ENCODE peak calls at places on chromosomes 5 and 9, in seven cellular contexts. One of them, this sample, is unnamed.

GRCh38 chr5:131953969-131954368 is 8.5 kb upstream of the MEIKIN start:
- DNase-seq in Panc1: no peak
- DNase-seq in right lobe of liver: no peak
- DNase-seq in GM23248: no peak
- DNase-seq in neural progenitor cell: no peak
- DNase-seq in stomach: no peak
- DNase-seq in cardiac muscle cell: no peak
- DNase-seq in this sample: no peak

GRCh38 chr5:172556971-172557461 is 84.0 kb upstream of the NEURL1B start:
- DNase-seq in cardiac muscle cell: peak; percentile 72
- DNase-seq in Panc1: no peak
- DNase-seq in GM23248: no peak
- DNase-seq in stomach: no peak
- DNase-seq in neural progenitor cell: peak; percentile 69
- DNase-seq in right lobe of liver: peak; percentile 58
- DNase-seq in this sample: peak; percentile 26

GRCh38 chr5:89613222-89613956 is 730.4 kb upstream of the MEF2C start:
- DNase-seq in neural progenitor cell: no peak
- DNase-seq in right lobe of liver: no peak
- DNase-seq in stomach: no peak
- DNase-seq in GM23248: peak; percentile 2
- DNase-seq in cardiac muscle cell: no peak
- DNase-seq in Panc1: peak; percentile 39
- DNase-seq in this sample: peak; percentile 30

GRCh38 chr5:105428461-105429129 is 1866.0 kb upstream of the NUDT12 start:
- DNase-seq in right lobe of liver: no peak
- DNase-seq in neural progenitor cell: no peak
- DNase-seq in cardiac muscle cell: no peak
- DNase-seq in stomach: no peak
- DNase-seq in GM23248: no peak
- DNase-seq in Panc1: no peak
- DNase-seq in this sample: no peak

GRCh38 chr5:122515709-122516431 is 203.8 kb downstream of the SNCAIP start:
- DNase-seq in Panc1: peak; percentile 45
- DNase-seq in right lobe of liver: peak; percentile 54
- DNase-seq in neural progenitor cell: peak; percentile 86
- DNase-seq in GM23248: peak; percentile 88
- DNase-seq in cardiac muscle cell: peak; percentile 86
- DNase-seq in stomach: peak; percentile 32
- DNase-seq in this sample: peak; percentile 62

GRCh38 chr9:2570615-2571479 is 50.7 kb upstream of the VLDLR start:
- DNase-seq in Panc1: no peak
- DNase-seq in GM23248: peak; percentile 45
- DNase-seq in right lobe of liver: peak; percentile 92
- DNase-seq in cardiac muscle cell: peak; percentile 95
- DNase-seq in stomach: peak; percentile 87
- DNase-seq in neural progenitor cell: no peak
- DNase-seq in this sample: peak; percentile 93

GRCh38 chr9:87872079-87872624 is 10.5 kb upstream of the SPATA31E1 start:
- DNase-seq in neural progenitor cell: no peak
- DNase-seq in GM23248: peak; percentile 47
- DNase-seq in Panc1: no peak
- DNase-seq in stomach: no peak
- DNase-seq in right lobe of liver: no peak
- DNase-seq in cardiac muscle cell: peak; percentile 6
- DNase-seq in this sample: peak; percentile 54

GRCh38 chr5:107615173-107615856 is 55.4 kb downstream of the EFNA5 start:
- DNase-seq in stomach: no peak
- DNase-seq in right lobe of liver: no peak
- DNase-seq in GM23248: no peak
- DNase-seq in Panc1: no peak
- DNase-seq in neural progenitor cell: no peak
- DNase-seq in cardiac muscle cell: no peak
- DNase-seq in this sample: peak; percentile 41

GRCh38 chr5:134041570-134042411 is 37.0 kb upstream of the VDAC1 start:
- DNase-seq in stomach: no peak
- DNase-seq in neural progenitor cell: no peak
- DNase-seq in right lobe of liver: no peak
- DNase-seq in GM23248: no peak
- DNase-seq in cardiac muscle cell: no peak
- DNase-seq in Panc1: no peak
- DNase-seq in this sample: no peak

GRCh38 chr9:127589955-127590370 is 22.1 kb upstream of the STXBP1 start:
- DNase-seq in Panc1: no peak
- DNase-seq in cardiac muscle cell: peak; percentile 84
- DNase-seq in GM23248: peak; percentile 87
- DNase-seq in neural progenitor cell: peak; percentile 86
- DNase-seq in right lobe of liver: peak; percentile 72
- DNase-seq in stomach: peak; percentile 70
- DNase-seq in this sample: peak; percentile 68

DNA sequence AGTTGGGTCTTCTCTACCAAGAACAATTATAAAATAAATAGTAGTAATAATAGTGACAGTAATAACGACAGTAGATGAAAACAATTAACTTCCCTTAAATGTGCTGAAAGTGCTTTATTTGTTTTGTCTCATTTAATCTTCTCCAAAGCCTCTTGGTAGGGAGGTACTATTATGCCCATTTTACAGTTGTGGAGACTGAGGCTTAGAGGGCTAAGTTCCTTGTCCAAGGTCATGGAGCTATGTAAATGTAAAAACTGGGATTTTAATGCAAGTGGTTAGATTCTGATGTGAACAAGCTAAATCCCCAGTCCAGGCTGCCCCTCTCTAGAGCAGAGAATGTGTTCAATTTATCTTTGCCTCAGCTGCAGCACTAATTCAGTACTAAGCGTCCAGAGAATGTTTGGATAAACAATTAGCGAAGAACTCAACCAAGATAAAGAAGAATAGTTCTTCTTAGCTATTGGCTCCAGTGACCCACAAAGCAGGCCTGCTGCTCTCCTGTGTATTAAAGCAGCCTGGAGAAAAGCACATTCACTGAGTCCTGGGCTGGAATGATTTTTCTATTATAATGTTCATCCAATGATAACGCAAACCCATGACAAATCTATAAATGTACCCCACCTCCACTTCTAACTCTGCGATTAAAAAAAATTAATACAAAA is 68.8 kb downstream of the NPR3 start:
- DNase-seq in Panc1: no peak
- DNase-seq in neural progenitor cell: peak; percentile 39
- DNase-seq in right lobe of liver: no peak
- DNase-seq in stomach: no peak
- DNase-seq in GM23248: no peak
- DNase-seq in cardiac muscle cell: no peak
- DNase-seq in this sample: no peak
- H3K9me3 ChIP-seq in Panc1: no peaks in the 10 kb centered on the region
- H3K9me3 ChIP-seq in neural progenitor cell: no peaks in the 10 kb centered on the region
- H3K9me3 ChIP-seq in right lobe of liver: no peaks in the 10 kb centered on the region
- H3K9me3 ChIP-seq in stomach: peaks cover 8% of the 10 kb centered on the region
- H3K9me3 ChIP-seq in GM23248: no peaks in the 10 kb centered on the region
- H3K9me3 ChIP-seq in cardiac muscle cell: no peaks in the 10 kb centered on the region
- H3K9me3 ChIP-seq in this sample: no peaks in the 10 kb centered on the region

GRCh38 chr5:141343953-141344463 is 379 bp downstream of the PCDHGA3 start:
- DNase-seq in cardiac muscle cell: no peak
- DNase-seq in GM23248: no peak
- DNase-seq in right lobe of liver: no peak
- DNase-seq in stomach: no peak
- DNase-seq in Panc1: no peak
- DNase-seq in neural progenitor cell: no peak
- DNase-seq in this sample: no peak

GRCh38 chr5:141343242-141343952 is at the start of gene PCDHGA3:
- DNase-seq in right lobe of liver: no peak
- DNase-seq in GM23248: peak; percentile 83
- DNase-seq in cardiac muscle cell: no peak
- DNase-seq in neural progenitor cell: no peak
- DNase-seq in stomach: no peak
- DNase-seq in Panc1: no peak
- DNase-seq in this sample: peak; percentile 65

GRCh38 chr5:141338538-141339306 is at the start of gene PCDHGA2:
- DNase-seq in cardiac muscle cell: no peak
- DNase-seq in GM23248: peak; percentile 72
- DNase-seq in stomach: no peak
- DNase-seq in right lobe of liver: no peak
- DNase-seq in Panc1: no peak
- DNase-seq in neural progenitor cell: peak; percentile 54
- DNase-seq in this sample: peak; percentile 65

GRCh38 chr5:141345327-141345726 is 1.7 kb downstream of the PCDHGA3 start:
- DNase-seq in Panc1: no peak
- DNase-seq in right lobe of liver: no peak
- DNase-seq in GM23248: no peak
- DNase-seq in stomach: no peak
- DNase-seq in neural progenitor cell: no peak
- DNase-seq in cardiac muscle cell: no peak
- DNase-seq in this sample: no peak

GRCh38 chr5:141342773-141343172 is 856 bp upstream of the PCDHGA3 start:
- DNase-seq in Panc1: no peak
- DNase-seq in stomach: no peak
- DNase-seq in GM23248: no peak
- DNase-seq in cardiac muscle cell: peak; percentile 20
- DNase-seq in right lobe of liver: no peak
- DNase-seq in neural progenitor cell: no peak
- DNase-seq in this sample: no peak
- H3K9me3 ChIP-seq in Panc1: no peaks in the 10 kb centered on the region
- H3K9me3 ChIP-seq in stomach: peaks cover 100% of the 10 kb centered on the region
- H3K9me3 ChIP-seq in GM23248: no peaks in the 10 kb centered on the region
- H3K9me3 ChIP-seq in cardiac muscle cell: no peaks in the 10 kb centered on the region
- H3K9me3 ChIP-seq in right lobe of liver: no peaks in the 10 kb centered on the region
- H3K9me3 ChIP-seq in neural progenitor cell: peaks cover 18% of the 10 kb centered on the region
- H3K9me3 ChIP-seq in this sample: peaks cover 2% of the 10 kb centered on the region

GRCh38 chr5:2666081-2666480 is 85.4 kb downstream of the IRX2 start:
- DNase-seq in right lobe of liver: no peak
- DNase-seq in Panc1: no peak
- DNase-seq in neural progenitor cell: peak; percentile 59
- DNase-seq in cardiac muscle cell: peak; percentile 39
- DNase-seq in GM23248: no peak
- DNase-seq in stomach: no peak
- DNase-seq in this sample: no peak
- H3K9me3 ChIP-seq in right lobe of liver: no peaks in the 10 kb centered on the region
- H3K9me3 ChIP-seq in Panc1: no peaks in the 10 kb centered on the region
- H3K9me3 ChIP-seq in neural progenitor cell: no peaks in the 10 kb centered on the region
- H3K9me3 ChIP-seq in cardiac muscle cell: no peaks in the 10 kb centered on the region
- H3K9me3 ChIP-seq in GM23248: no peaks in the 10 kb centered on the region
- H3K9me3 ChIP-seq in stomach: no peaks in the 10 kb centered on the region
- H3K9me3 ChIP-seq in this sample: peaks cover 3% of the 10 kb centered on the region

DNA sequence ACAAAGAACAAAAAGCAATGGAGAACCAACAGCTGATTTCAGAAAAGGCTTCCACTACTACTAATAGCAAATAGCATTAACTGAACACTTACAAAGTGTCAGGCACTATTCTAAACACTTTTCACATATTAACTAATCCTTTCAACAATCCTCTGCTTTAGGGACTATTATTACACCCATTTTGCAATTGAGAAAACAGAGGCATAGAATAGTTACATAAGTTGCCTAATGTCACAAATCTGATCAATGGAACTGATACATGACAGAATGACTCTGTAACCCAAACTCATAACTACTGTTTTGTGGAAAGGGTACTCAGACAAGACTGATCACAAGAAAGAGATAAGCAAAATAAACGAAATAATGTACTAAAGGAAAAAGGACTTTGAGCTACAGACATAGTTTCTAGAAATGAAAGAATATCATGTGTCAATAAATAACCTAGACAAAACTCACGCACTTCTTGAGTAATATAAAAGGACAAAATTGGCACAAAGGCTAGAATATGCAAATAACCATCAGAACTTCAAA is 31.3 kb downstream of the ABHD17B start:
- DNase-seq in GM23248: no peak
- DNase-seq in stomach: no peak
- DNase-seq in Panc1: no peak
- DNase-seq in cardiac muscle cell: no peak
- DNase-seq in neural progenitor cell: no peak
- DNase-seq in right lobe of liver: no peak
- DNase-seq in this sample: no peak
- H3K9me3 ChIP-seq in GM23248: no peaks in the 10 kb centered on the region
- H3K9me3 ChIP-seq in stomach: peaks cover 50% of the 10 kb centered on the region
- H3K9me3 ChIP-seq in Panc1: peaks cover 20% of the 10 kb centered on the region
- H3K9me3 ChIP-seq in cardiac muscle cell: no peaks in the 10 kb centered on the region
- H3K9me3 ChIP-seq in neural progenitor cell: peaks cover 21% of the 10 kb centered on the region
- H3K9me3 ChIP-seq in right lobe of liver: no peaks in the 10 kb centered on the region
- H3K9me3 ChIP-seq in this sample: no peaks in the 10 kb centered on the region

DNA sequence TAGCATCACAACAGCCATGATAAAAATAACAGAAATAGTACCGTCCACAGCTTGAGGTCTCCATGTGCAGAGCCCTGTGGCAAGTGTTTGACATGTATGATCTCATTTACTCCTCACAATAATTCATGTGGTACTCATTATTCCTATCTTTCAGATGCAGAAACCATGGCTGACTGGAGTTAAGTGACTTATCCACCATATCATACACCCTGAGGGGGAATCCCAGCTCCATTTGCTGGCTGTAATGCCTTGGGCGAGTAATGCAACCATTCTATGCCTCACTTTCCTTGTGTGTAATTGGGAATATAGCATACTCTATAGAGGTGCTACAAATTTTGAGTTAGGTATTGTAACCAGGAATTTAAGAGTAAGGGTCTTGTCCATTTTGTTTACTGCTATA is 347.0 kb upstream of the CLINT1 start:
- DNase-seq in right lobe of liver: no peak
- DNase-seq in Panc1: no peak
- DNase-seq in cardiac muscle cell: no peak
- DNase-seq in neural progenitor cell: no peak
- DNase-seq in stomach: no peak
- DNase-seq in GM23248: no peak
- DNase-seq in this sample: no peak
- H3K9me3 ChIP-seq in right lobe of liver: no peaks in the 10 kb centered on the region
- H3K9me3 ChIP-seq in Panc1: no peaks in the 10 kb centered on the region
- H3K9me3 ChIP-seq in cardiac muscle cell: no peaks in the 10 kb centered on the region
- H3K9me3 ChIP-seq in neural progenitor cell: no peaks in the 10 kb centered on the region
- H3K9me3 ChIP-seq in stomach: no peaks in the 10 kb centered on the region
- H3K9me3 ChIP-seq in GM23248: no peaks in the 10 kb centered on the region
- H3K9me3 ChIP-seq in this sample: no peaks in the 10 kb centered on the region

GRCh38 chr5:158414333-158414762 is 555.4 kb upstream of the CLINT1 start:
- DNase-seq in GM23248: no peak
- DNase-seq in cardiac muscle cell: no peak
- DNase-seq in stomach: no peak
- DNase-seq in right lobe of liver: peak; percentile 73
- DNase-seq in Panc1: no peak
- DNase-seq in neural progenitor cell: no peak
- DNase-seq in this sample: peak; percentile 12
- H3K9me3 ChIP-seq in GM23248: no peaks in the 10 kb centered on the region
- H3K9me3 ChIP-seq in cardiac muscle cell: no peaks in the 10 kb centered on the region
- H3K9me3 ChIP-seq in stomach: no peaks in the 10 kb centered on the region
- H3K9me3 ChIP-seq in right lobe of liver: no peaks in the 10 kb centered on the region
- H3K9me3 ChIP-seq in Panc1: no peaks in the 10 kb centered on the region
- H3K9me3 ChIP-seq in neural progenitor cell: no peaks in the 10 kb centered on the region
- H3K9me3 ChIP-seq in this sample: no peaks in the 10 kb centered on the region